ENCODE peak calls at places on chromosome 12, in eight cellular contexts. F, J, U, R, K, T, C and G are unnamed samples.

GRCh38 chr12:24966951-24967564 is 18.2 kb upstream of the BCAT1 start:
- DNase-seq in F (no peak), J (no peak), U (no peak), R (no peak), K (no peak), T (no peak), C (no peak), G (no peak)

GRCh38 chr12:109461049-109461845 is 15.9 kb downstream of the KCTD10 start:
- DNase-seq in F (peak), J (no peak), U (peak), R (no peak), K (no peak), T (no peak), C (no peak), G (no peak)

GRCh38 chr12:91406920-91407341 is 224.3 kb upstream of the DCN start:
- DNase-seq in F (no peak), J (no peak), U (peak), R (no peak), K (no peak), T (no peak), C (peak), G (peak)

GRCh38 chr12:119804011-119804641 is 73.0 kb downstream of the CIT start:
- DNase-seq in F (peak), J (no peak), U (peak), R (no peak), K (peak), T (peak), C (no peak), G (peak)

GRCh38 chr12:105433804-105434203 is 103.3 kb downstream of the C12orf75 start:
- DNase-seq in F (no peak), J (no peak), U (peak), R (no peak), K (no peak), T (no peak), C (no peak), G (no peak)

GRCh38 chr12:121849660-121850059 is 9.0 kb downstream of the HPD start:
- DNase-seq in F (no peak), J (no peak), U (no peak), R (no peak), K (no peak), T (no peak), C (no peak), G (no peak)

GRCh38 chr12:54324617-54325441 is at the start of gene COPZ1:
- DNase-seq in F (peak), J (peak), U (peak), R (peak), K (peak), T (peak), C (peak), G (peak)

GRCh38 chr12:50458606-50459005 is 46.2 kb upstream of the DIP2B start:
- DNase-seq in F (no peak), J (no peak), U (no peak), R (no peak), K (no peak), T (no peak), C (no peak), G (no peak)

GRCh38 chr12:57280234-57281062 is 29.5 kb upstream of the STAC3 start:
- DNase-seq in F (no peak), J (peak), U (peak), R (no peak), K (no peak), T (peak), C (peak), G (peak)

DNA sequence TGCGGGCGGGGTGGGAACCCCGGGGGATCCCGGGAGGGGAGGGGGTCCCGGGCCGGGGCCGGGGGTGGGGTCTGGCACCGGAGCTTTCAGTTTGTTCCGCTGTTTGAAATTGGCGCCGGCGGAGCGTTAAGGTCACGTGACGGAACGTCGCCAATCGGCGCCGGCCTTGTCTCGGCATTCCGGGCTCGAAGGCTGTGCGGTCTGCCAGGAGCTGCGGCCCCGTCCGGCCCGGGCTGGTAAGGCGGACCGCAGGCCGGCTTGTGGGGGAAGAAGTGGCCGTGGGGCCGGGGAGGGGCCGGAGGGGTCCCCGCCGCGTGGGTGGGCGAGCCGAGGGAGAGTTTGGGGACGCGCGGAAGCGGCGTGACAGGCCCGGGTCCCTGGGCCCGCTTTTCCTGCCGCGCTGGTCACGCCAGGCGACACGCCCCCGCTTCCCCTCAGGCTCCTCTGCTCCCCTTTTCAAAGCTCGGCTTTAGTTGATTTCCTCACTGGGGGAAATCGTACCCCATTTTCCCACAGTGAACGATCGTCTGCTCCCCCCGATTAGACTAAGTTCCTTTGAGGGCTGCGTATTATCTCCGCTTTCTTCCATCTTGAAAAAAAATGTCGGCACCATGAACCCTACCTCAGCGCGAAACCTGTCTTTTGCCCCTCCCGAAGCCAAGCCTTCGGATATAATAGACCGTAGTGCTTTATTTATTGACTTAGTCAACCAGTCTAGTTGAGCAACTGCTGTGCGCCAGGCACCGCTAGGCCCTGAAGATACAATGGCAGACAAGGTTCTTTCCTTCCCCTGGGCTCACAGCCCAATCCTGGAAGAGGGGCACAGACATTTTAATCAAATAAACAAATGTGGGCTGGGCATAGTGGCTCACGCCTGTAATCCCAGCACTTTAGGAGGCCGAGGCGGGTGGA is at the start of the genes FOXM1 and RHNO1:
- DNase-seq in F (peak), J (peak), U (peak), R (peak), K (peak), T (peak), C (peak), G (peak)
- TF ChIP-seq CTCF in F (peak), J (no peak), U (no peak), R (peak), K (peak), T (no peak), C (no peak), G (no peak)

DNA sequence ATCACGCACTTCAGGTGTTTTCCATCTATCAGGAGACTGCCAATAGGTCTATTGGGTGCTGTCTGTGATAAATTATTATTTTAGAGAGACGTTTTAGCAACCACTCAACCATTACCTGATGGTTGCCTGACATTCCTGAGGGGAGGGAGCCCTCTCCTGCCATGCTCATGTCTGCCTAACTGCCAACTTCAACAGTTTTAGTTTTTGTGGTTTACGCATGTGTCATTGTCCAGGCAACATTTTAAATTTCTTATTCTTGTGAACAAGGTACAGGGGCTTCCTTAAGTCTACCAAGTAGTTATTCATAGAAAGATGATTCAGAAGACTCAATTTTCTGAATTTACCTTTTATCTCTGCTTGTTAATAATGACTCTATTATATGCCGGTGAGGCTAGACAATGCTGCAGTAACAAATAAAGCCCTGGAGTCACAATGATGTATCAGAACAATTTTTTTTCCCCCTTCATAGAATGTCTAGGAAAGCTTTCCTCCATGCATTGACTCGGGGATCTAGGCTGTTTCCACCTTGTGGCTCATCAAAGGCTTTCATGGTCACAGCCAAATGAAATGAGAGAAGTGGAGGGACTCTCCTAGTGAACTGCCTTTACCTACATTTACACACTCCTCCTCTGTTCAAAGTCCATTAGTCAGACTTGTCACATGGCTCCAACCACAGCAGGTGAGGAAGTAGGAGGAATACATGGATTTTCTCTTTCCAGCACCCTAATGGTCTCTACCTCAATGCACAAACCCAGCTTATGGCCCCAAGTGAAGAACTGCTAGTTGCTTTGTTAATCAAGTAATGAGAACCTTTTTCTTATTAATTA is 225.8 kb downstream of the CRADD start:
- DNase-seq in F (no peak), J (no peak), U (no peak), R (no peak), K (no peak), T (no peak), C (no peak), G (no peak)
- TF ChIP-seq CTCF in F (no peak), J (no peak), U (no peak), R (no peak), K (no peak), T (no peak), C (no peak), G (no peak)

DNA sequence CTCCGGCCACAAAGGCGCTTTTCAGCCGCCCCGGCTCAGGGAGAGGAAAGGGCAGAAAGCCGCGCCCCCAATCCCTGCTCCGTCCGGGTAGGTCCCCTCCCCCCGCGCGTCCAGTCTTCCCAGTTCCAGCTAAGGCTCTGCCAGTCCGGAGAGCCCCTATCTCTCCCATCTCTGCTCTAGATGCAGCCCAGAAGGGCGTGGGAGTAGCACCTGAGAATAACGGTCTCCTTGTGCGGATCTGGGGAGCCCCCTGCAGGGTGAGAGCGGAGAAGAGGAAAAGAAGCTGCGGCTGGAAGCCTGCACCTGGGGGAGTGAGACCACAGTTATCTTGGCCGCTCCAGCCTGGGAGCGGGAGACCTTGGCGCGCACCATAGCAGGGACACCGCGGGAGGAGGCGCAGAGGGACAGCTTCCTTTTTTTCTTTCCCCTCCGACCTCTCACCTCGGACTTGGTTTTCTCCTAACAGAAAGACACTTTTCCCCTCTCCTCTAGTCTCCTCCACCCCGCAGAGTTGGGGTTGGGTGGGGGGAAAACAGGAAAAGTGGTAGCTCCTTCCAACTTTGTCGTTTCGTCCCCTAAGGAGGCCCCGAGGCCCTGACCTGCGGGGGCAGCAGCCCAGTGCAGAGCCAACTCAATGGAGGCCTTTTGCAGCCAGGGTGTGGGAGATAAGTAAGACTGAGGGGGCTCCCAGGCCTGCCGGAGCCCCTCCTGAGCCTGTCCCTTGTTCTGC is 2.4 kb downstream of the DHH start:
- DNase-seq in F (peak), J (peak), U (no peak), R (peak), K (peak), T (no peak), C (peak), G (peak)
- TF ChIP-seq CTCF in F (peak), J (no peak), U (peak), R (peak), K (peak), T (no peak), C (peak), G (peak)

GRCh38 chr12:111034911-111035577 is 114.7 kb upstream of the MYL2 start:
- DNase-seq in F (no peak), J (no peak), U (no peak), R (no peak), K (peak), T (no peak), C (no peak), G (no peak)

GRCh38 chr12:111031956-111032919 is 111.9 kb upstream of the MYL2 start:
- DNase-seq in F (no peak), J (no peak), U (no peak), R (no peak), K (no peak), T (no peak), C (no peak), G (no peak)

GRCh38 chr12:111034148-111034910 is 114.0 kb upstream of the MYL2 start:
- DNase-seq in F (no peak), J (no peak), U (no peak), R (no peak), K (peak), T (no peak), C (no peak), G (no peak)

GRCh38 chr12:111035578-111036301 is 115.4 kb upstream of the MYL2 start:
- DNase-seq in F (no peak), J (no peak), U (no peak), R (no peak), K (no peak), T (no peak), C (no peak), G (no peak)

DNA sequence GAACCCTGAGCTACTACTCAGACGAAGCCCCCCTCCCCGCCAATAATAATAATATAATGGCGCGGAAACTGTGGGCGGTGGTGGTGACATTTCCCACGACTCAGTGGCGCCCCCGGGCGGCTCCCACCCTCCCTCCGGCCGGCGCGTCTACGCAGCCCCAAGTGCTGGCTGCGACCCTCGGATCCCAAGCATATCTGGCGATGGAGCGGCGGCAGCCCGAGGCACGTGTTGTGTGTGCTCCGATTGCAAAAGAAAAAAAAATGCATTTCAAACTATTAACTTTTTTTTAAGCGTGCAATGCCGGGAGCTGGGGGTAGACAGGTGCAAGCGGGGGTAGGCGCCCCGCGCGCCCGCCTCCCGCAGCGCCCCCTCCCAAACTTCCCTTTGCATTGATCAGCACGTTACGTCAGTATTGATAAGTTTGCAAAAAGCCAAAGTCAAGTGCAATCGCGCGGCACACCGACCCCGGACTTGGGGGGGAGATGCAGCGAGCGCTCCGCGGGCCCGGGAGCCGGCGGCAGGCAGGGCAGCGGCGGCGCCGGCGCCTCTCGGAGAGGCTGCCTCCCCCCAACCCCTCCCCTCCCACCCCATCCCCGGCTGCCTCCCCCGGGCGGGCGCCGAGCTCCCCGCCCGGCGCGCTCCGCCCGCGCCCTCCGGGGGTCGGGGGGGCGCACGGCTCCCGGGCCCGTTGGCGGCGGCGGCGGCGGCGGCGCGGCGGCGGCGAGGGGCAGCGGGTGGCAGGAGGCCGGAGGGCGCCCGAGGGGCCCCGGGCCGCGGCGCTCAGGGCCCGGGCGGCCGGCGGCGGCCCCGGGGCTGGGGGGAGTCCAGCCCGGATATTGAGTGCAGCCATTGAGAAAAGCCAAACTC is 113.1 kb upstream of the MYL2 start:
- DNase-seq in F (no peak), J (no peak), U (no peak), R (no peak), K (peak), T (no peak), C (no peak), G (peak)
- TF ChIP-seq CTCF in F (peak), J (no peak), U (peak), R (no peak), K (peak), T (no peak), C (peak), G (peak)

DNA sequence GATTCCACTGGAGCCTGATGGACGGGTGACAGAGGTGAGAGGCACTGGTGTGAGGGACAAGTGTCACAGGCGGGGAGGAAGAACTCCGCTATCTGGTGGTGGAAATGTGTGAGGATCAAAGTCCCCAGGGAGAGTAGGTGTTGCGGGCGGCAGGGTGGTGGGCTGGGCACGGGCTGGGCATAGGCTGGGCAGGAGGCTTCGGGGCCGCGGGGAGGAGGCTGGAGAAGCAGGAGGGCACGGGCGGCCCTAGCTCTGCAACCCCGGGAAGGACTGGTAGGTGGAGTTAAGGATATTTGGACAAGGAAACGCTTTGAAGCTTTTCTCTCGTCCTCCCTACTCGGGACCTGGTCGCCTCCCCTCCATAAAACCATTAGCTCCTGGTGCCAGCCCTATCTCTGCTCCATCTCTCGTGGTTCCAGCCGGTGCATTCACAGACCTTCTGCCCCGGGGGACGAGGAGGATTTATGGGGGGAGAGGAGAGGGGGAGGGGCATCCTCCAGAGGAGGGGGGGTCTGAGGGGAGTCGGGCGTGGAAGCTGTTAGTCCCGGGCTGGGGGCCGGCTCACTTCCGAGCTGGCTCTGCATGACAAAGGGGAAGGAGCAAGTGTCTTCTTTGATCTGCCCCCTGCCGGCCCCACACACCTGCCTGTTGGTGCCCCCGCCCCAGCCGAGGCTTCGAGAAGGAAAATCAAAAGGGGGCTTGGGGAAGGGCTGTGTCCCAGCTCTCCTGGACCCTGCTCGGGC is 478 bp downstream of the WNT5B start:
- DNase-seq in F (no peak), J (peak), U (no peak), R (no peak), K (no peak), T (no peak), C (peak), G (peak)
- TF ChIP-seq CTCF in F (peak), J (no peak), U (peak), R (no peak), K (no peak), T (no peak), C (peak), G (no peak)